ENCODE peak calls at places on chromosomes 11 and 22, in nine cellular contexts. N, H, W, Q, S, D, I, V and K are unnamed samples.

GRCh38 chr11:6607190-6607635 is 3.6 kb downstream of the ILK start:
- DNase-seq in W (no peak), Q (no peak), S (no peak), H (peak), D (no peak), V (peak), N (no peak), I (no peak), K (no peak)

GRCh38 chr22:37968452-37969251 is 15.2 kb downstream of the POLR2F start:
- DNase-seq in W (no peak), N (no peak), Q (no peak), I (no peak), V (no peak), H (no peak), D (no peak), S (no peak), K (no peak)

GRCh38 chr11:130211781-130212401 is 52.3 kb downstream of the ST14 start:
- DNase-seq in V (no peak), Q (no peak), N (peak), H (no peak), I (no peak), S (peak), D (peak), W (no peak), K (no peak)

GRCh38 chr11:104995001-104995408 is 26.6 kb upstream of the CASP4 start:
- DNase-seq in W (no peak), H (no peak), I (no peak), V (no peak), D (no peak), N (no peak), S (no peak), Q (no peak), K (no peak)

GRCh38 chr11:113387605-113388211 is at the start of gene ANKK1:
- DNase-seq in N (peak), H (no peak), Q (no peak), S (peak), V (no peak), D (no peak), W (no peak), I (peak), K (no peak)

GRCh38 chr22:44329179-44329796 is 16.5 kb upstream of the SHISAL1 start:
- DNase-seq in V (no peak), I (no peak), H (no peak), Q (no peak), W (no peak), S (no peak), N (peak), D (no peak), K (peak)

GRCh38 chr22:29330291-29330690 is 14.8 kb upstream of the RASL10A start:
- DNase-seq in Q (no peak), N (no peak), H (no peak), V (no peak), D (no peak), S (no peak), I (no peak), W (no peak), K (no peak)

GRCh38 chr11:77046060-77046501 is 11.9 kb downstream of the B3GNT6 start:
- DNase-seq in N (peak), W (no peak), I (peak), Q (no peak), H (no peak), D (no peak), S (peak), V (no peak), K (peak)

GRCh38 chr11:17742019-17742418 is 7.4 kb downstream of the KCNC1 start:
- DNase-seq in H (no peak), Q (no peak), I (no peak), V (no peak), N (no peak), S (no peak), D (no peak), W (no peak), K (no peak)

GRCh38 chr11:128779036-128779435 is 85.2 kb downstream of the FLI1 start:
- DNase-seq in I (no peak), V (no peak), Q (no peak), N (no peak), H (peak), W (no peak), D (no peak), S (no peak), K (peak)

GRCh38 chr11:73152086-73152853 is 10.2 kb upstream of the FCHSD2 start:
- DNase-seq in S (no peak), I (no peak), Q (no peak), D (no peak), V (no peak), N (peak), W (no peak), H (no peak), K (no peak)

DNA sequence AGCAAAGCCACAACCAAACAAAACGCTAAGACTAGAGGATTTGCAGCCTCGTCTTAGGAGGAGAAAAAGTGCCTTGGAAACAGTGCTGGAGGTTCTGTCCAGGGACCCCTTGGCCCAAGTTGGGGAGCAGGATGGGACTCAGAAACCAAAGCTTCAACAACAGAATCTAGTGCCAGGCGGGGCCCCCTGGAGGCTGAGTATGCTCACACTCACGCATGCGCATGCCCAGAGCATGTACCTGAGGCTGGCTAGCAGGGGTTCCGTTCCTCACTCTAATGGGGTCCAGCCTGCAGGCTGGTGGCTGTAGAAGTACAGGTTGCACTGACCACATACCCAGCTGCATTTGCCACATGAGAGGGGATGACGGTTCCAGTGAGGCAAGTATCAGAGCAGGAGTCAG is 568.6 kb upstream of the CADM1 start:
- DNase-seq in N (no peak), V (no peak), I (no peak), Q (no peak), W (no peak), D (no peak), S (peak), H (no peak), K (no peak)
- TF ChIP-seq CTCF in N (no peak), V (no peak), I (no peak), Q (peak), W (no peak), D (no peak), S (peak), H (no peak), K (no peak)

GRCh38 chr11:2302844-2303626 is 1.2 kb downstream of the TSPAN32 start:
- DNase-seq in I (no peak), H (no peak), N (no peak), W (no peak), Q (no peak), D (peak), S (no peak), V (no peak), K (no peak)
- TF ChIP-seq CTCF in I (no peak), H (no peak), N (no peak), W (no peak), Q (no peak), D (no peak), S (no peak), V (no peak), K (no peak)

GRCh38 chr11:66268953-66269906 is 791 bp downstream of the RAB1B start:
- DNase-seq in V (peak), Q (no peak), I (peak), D (no peak), W (peak), N (no peak), H (peak), S (no peak), K (peak)
- TF ChIP-seq CTCF in V (peak), Q (peak), I (peak), D (no peak), W (peak), N (peak), H (peak), S (peak), K (peak)

GRCh38 chr11:24781288-24781687 is 284.4 kb downstream of the LUZP2 start:
- DNase-seq in W (no peak), D (no peak), N (no peak), V (no peak), I (peak), S (no peak), H (no peak), Q (no peak), K (peak)

GRCh38 chr11:24779791-24780190 is 282.9 kb downstream of the LUZP2 start:
- DNase-seq in I (peak), N (no peak), Q (no peak), H (no peak), V (no peak), W (no peak), S (no peak), D (no peak), K (peak)
- TF ChIP-seq CTCF in I (peak), N (no peak), Q (peak), H (no peak), V (no peak), W (no peak), S (no peak), D (no peak), K (peak)

GRCh38 chr11:13183094-13183825 is 94.3 kb upstream of the BMAL1 start:
- DNase-seq in I (peak), D (no peak), N (no peak), W (no peak), S (no peak), V (peak), H (peak), Q (no peak), K (peak)
- TF ChIP-seq CTCF in I (peak), D (peak), N (peak), W (peak), S (peak), V (peak), H (peak), Q (peak), K (peak)